ENCODE peak calls at places on chromosomes 3 and 15, in seven cellular contexts. T is H1, Q is stomach, Y is HepG2, E is sigmoid colon, P is A549, V is SK-N-SH. M is an unnamed sample. For H3K4me1, the result is how much of the 10 kb centered on the place peaks cover.

GRCh38 chr3:66816110-66816761 is 181.9 kb upstream of the KBTBD8 start:
- DNase-seq in Q (no peak), Y (peak), P (peak), E (no peak), V (peak), T (no peak), M (no peak)

GRCh38 chr3:127197300-127198150 is 4.6 kb downstream of the PRR23E start:
- DNase-seq in Q (peak), P (no peak), E (peak), Y (peak), V (no peak), T (peak), M (no peak)

GRCh38 chr3:187139126-187139894 is at the start of gene RPL39L:
- DNase-seq in Y (no peak), V (peak), Q (peak), T (peak), P (peak), E (peak), M (peak)

GRCh38 chr3:195855471-195856409 is 44.0 kb upstream of the MUC4 start:
- DNase-seq in E (no peak), P (no peak), V (no peak), T (no peak), Y (no peak), Q (no peak), M (no peak)

GRCh38 chr15:60969658-60970057 is 259.4 kb downstream of the RORA start:
- DNase-seq in Q (no peak), V (no peak), T (no peak), E (no peak), Y (no peak), P (no peak), M (no peak)

GRCh38 chr15:76353023-76353577 is 16.5 kb downstream of the ISL2 start:
- DNase-seq in E (no peak), Y (no peak), Q (no peak), V (no peak), T (no peak), P (no peak), M (no peak)

GRCh38 chr15:77516786-77517185 is 96.1 kb downstream of the HMG20A start:
- DNase-seq in Q (no peak), Y (no peak), P (no peak), E (peak), T (no peak), V (no peak), M (no peak)

GRCh38 chr3:192915306-192915705 is 2.4 kb downstream of the MB21D2 start:
- DNase-seq in V (peak), Q (no peak), T (no peak), Y (peak), P (peak), E (no peak), M (no peak)

GRCh38 chr3:29718661-29719065 is 437.8 kb downstream of the RBMS3 start:
- DNase-seq in Q (no peak), V (no peak), P (no peak), E (no peak), T (no peak), Y (no peak), M (no peak)

GRCh38 chr3:149720918-149721317 is 31.4 kb downstream of the COMMD2 start:
- DNase-seq in Q (no peak), T (no peak), P (no peak), E (no peak), Y (no peak), V (no peak), M (no peak)

GRCh38 chr15:65904301-65904700 is 35.0 kb downstream of the RAB11A start:
- DNase-seq in V (no peak), Q (no peak), P (no peak), T (peak), E (no peak), Y (no peak), M (no peak)

GRCh38 chr3:197456271-197457091 is 99.3 kb downstream of the BDH1 start:
- DNase-seq in Q (peak), P (peak), E (peak), T (peak), V (no peak), Y (peak), M (peak)

GRCh38 chr3:111070772-111071256 is 802 bp upstream of the NECTIN3 start:
- DNase-seq in Q (no peak), V (no peak), P (no peak), E (no peak), Y (peak), T (no peak), M (no peak)

GRCh38 chr3:50352762-50353161 is 2.1 kb downstream of the CYB561D2 start:
- DNase-seq in P (peak), Q (no peak), V (no peak), Y (no peak), E (no peak), T (no peak), M (no peak)

GRCh38 chr3:50353231-50354004 is 2.8 kb downstream of the CYB561D2 start:
- DNase-seq in E (no peak), Q (no peak), P (no peak), Y (no peak), V (no peak), T (no peak), M (no peak)

GRCh38 chr3:50354850-50355249 is 4.2 kb downstream of the CYB561D2 start:
- DNase-seq in E (no peak), V (no peak), T (no peak), Y (no peak), Q (no peak), P (no peak), M (no peak)

GRCh38 chr3:50355829-50356552 is 3.3 kb downstream of the TMEM115 start:
- DNase-seq in V (no peak), E (no peak), Q (peak), P (no peak), T (peak), Y (no peak), M (no peak)

GRCh38 chr3:50354186-50354764 is 3.6 kb downstream of the CYB561D2 start:
- DNase-seq in P (no peak), Q (no peak), V (no peak), T (no peak), E (no peak), Y (no peak), M (no peak)
- H3K4me1 ChIP-seq in P (under half), Q (half or more), V (half or more), T (under half), E (half or more), Y (half or more), M (half or more)

DNA sequence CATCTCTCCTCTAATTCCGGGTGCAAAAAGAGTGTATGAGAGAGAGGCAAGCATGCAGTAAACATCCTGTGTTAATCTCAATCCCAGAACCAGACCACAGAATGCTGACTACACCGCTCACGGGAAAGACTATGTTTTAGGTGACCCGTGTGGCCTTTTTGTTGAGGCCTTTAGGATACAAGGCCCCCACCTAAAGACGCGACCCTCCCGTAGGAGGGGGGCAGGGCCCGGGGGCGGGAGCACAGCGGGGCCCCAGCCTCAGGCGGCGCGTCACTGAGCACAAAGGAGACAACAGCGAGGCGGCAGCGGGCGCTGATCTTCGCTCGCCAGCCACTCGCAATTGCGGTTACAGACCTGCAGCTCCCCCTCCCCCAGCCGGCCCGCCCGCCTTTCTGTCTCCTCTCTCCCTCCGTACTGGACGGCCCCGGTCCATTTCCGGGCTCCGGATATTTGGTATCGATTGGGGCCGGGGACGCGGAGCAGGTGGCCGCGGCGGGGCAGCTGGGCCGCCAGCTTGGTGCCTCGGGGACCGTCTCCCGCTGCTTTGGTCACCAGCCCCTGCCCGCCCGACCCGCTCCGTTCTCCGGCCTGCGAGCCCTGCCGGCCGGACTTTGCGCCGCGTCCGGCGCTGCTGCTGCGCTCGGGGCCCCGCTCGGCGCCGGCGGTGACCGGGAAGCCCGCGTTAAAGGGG is at the start of gene CCDC50:
- DNase-seq in Q (peak), V (peak), T (peak), P (peak), E (peak), Y (peak), M (peak)
- TF ChIP-seq EP300 in Q (no peak), V (peak), T (peak), P (no peak), E (peak), Y (no peak), M (peak)

DNA sequence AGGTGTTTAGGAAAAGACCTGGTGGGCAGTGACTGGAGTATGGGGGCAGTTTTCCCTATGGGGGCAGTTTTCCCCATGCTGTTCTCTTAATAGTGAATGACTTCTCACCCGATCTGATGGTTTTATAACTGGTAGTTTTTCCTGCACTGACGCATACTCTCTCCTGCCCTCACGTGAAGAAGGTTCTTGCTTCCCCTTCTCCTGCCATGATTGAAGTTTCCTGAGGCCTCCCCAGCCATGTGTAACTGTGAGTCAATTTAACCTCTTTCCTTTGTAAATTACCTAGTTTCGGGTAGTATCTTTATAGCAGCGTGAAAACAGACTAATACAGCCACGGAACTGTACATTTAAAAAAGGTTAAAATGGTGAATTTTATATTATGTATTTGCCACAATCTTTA is 25.0 kb upstream of the CHRNB4 start:
- DNase-seq in E (no peak), P (no peak), T (no peak), Q (no peak), V (no peak), Y (no peak), M (no peak)
- TF ChIP-seq CTCF in E (no peak), P (no peak), T (no peak), Q (no peak), V (no peak), Y (no peak), M (no peak)

GRCh38 chr3:24225027-24225743 is 269.5 kb downstream of the THRB start:
- DNase-seq in V (no peak), T (no peak), P (no peak), Y (no peak), E (no peak), Q (no peak), M (no peak)
- H3K4me1 ChIP-seq in V (under half), T (under half), P (under half), Y (under half), E (half or more), Q (under half), M (under half)

M was measured in tibial nerve.